ENCODE peak calls at places on chromosomes 3 and 15, in four cellular contexts. V is pancreas, C is lower lobe of right lung, R is colonic mucosa. N is an unnamed sample. For H3K36me3, the result is how much of the 10 kb centered on the place peaks cover.

GRCh38 chr3:128489860-128490649 is 2.9 kb downstream of the GATA2 start:
- DNase-seq in V (peak), C (peak), R (peak), N (no peak)

GRCh38 chr15:71364117-71364584 is 248.9 kb downstream of the THSD4 start:
- DNase-seq in V (no peak), C (no peak), R (peak), N (no peak)

GRCh38 chr3:19547665-19548464 is 386.2 kb downstream of the EFHB start:
- DNase-seq in V (no peak), C (no peak), R (peak), N (no peak)

GRCh38 chr3:197298858-197299854 is 744 bp upstream of the DLG1 start:
- DNase-seq in V (peak), C (peak), R (peak), N (no peak)

GRCh38 chr3:98765721-98766120 is 2.6 kb downstream of the ST3GAL6 start:
- DNase-seq in V (no peak), C (no peak), R (no peak), N (no peak)

GRCh38 chr15:99408236-99409096 is 157.2 kb downstream of the LRRC28 start:
- DNase-seq in V (no peak), C (no peak), R (no peak), N (no peak)

GRCh38 chr3:40623567-40623966 is 98.8 kb downstream of the ZNF621 start:
- DNase-seq in V (no peak), C (no peak), R (peak), N (no peak)

GRCh38 chr15:48695088-48695834 is 49.8 kb upstream of the FBN1 start:
- DNase-seq in V (no peak), C (no peak), R (no peak), N (no peak)

GRCh38 chr3:9420850-9421549 is 23.6 kb downstream of the SETD5 start:
- DNase-seq in V (no peak), C (no peak), R (no peak), N (no peak)

GRCh38 chr15:50906954-50907865 is 1.3 kb upstream of the AP4E1 start:
- DNase-seq in V (no peak), C (no peak), R (peak), N (peak)

GRCh38 chr3:150429767-150430166 is 21.7 kb downstream of the TSC22D2 start:
- DNase-seq in V (no peak), C (no peak), R (no peak), N (no peak)

GRCh38 chr3:128559486-128560225 is 66.7 kb upstream of the GATA2 start:
- DNase-seq in V (no peak), C (no peak), R (no peak), N (peak)

GRCh38 chr3:3165650-3166049 is 13.8 kb downstream of the CRBN start:
- DNase-seq in V (no peak), C (no peak), R (no peak), N (no peak)

GRCh38 chr15:67359431-67360082 is 105.0 kb downstream of the IQCH start:
- DNase-seq in V (peak), C (no peak), R (no peak), N (no peak)

GRCh38 chr15:60237411-60237810 is 160.4 kb downstream of the ANXA2 start:
- DNase-seq in V (no peak), C (no peak), R (no peak), N (no peak)

GRCh38 chr3:140995881-140996280 is 54.2 kb downstream of the SLC25A36 start:
- DNase-seq in V (no peak), C (no peak), R (no peak), N (no peak)

GRCh38 chr15:64333986-64334385 is 22.0 kb downstream of the CSNK1G1 start:
- DNase-seq in V (no peak), C (no peak), R (no peak), N (no peak)

GRCh38 chr3:69775751-69776150 is 36.5 kb downstream of the MITF start:
- DNase-seq in V (no peak), C (no peak), R (no peak), N (no peak)

DNA sequence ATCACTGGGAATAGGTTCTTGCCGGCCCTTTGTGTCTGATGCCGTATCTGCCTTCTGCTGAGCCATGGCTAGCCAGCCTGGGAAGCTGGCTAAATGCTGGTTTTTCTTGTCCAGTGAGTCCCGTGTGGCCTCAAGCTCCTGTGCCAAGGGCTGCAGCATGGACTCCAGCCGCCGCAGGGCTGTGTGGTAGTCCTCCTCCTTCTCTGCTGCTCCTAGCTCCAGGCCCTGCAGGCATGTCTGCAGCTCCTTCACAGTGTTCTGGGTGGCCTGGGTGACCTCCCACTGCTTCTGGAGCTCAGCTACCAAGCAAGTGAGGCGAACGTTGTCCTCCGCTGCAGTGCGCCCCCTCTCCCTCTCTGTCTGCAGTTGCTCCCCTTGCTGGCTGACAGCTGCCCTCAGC is 24.9 kb downstream of the CXCR6 start:
- DNase-seq in V (no peak), C (no peak), R (no peak), N (no peak)
- H3K36me3 ChIP-seq in V (half or more), C (half or more), R (under half), N (under half)

DNA sequence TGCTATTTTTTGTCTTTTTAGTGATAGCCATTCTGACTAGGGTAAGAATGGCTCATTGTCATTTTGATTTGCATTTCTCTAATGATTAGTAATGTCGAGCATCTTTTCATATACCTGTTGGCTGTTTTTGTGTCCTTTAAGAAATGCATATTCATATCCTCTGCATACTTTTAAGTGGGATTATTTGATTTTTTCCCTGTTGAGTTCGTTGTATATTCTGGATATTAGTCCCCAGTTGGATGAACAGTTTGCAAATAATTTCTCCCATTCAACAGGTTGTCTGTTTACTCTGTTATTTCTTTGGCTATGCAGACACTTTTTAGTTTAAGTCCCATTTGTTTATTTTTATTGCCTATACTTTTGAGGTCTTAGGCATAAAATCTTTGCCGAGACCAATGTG is 30.6 kb downstream of the ASB14 start:
- DNase-seq in V (no peak), C (no peak), R (no peak), N (no peak)
- H3K36me3 ChIP-seq in V (half or more), C (half or more), R (under half), N (under half)

GRCh38 chr3:138284957-138285477 is 44.6 kb downstream of the NME9 start:
- DNase-seq in V (no peak), C (no peak), R (no peak), N (no peak)
- H3K36me3 ChIP-seq in V (under half), C (half or more), R (under half), N (under half)

DNA sequence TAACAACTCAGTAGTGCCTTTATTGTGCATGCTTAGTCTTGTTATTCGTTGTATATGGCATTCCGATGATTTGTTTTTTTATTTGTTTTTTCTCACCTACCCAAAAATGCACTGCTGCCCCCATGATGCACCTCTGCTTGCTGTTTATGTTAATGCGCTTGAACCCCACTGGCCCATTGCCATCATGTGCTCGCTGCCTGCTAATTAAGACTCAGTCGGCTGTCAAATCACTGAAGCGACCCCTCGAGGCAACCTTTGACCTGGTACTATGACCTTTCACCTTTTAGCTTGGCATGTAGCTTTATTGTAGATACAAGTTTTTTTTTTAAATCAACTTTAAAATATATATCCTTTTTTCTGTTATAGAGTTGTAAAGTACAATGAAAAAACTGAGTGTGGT is 177.8 kb downstream of the MBNL1 start:
- DNase-seq in V (no peak), C (no peak), R (no peak), N (no peak)
- H3K36me3 ChIP-seq in V (under half), C (half or more), R (under half), N (under half)

GRCh38 chr3:16316847-16317560 is 52.0 kb downstream of the OXNAD1 start:
- DNase-seq in V (no peak), C (no peak), R (no peak), N (no peak)
- H3K36me3 ChIP-seq in V (under half), C (half or more), R (under half), N (half or more)

GRCh38 chr3:47015151-47015550 is 35.7 kb downstream of the NBEAL2 start:
- DNase-seq in V (no peak), C (no peak), R (no peak), N (no peak)

GRCh38 chr3:47017504-47018268 is 38.2 kb downstream of the NBEAL2 start:
- DNase-seq in V (no peak), C (no peak), R (no peak), N (no peak)

GRCh38 chr3:47018269-47018611 is 38.8 kb downstream of the NBEAL2 start:
- DNase-seq in V (no peak), C (no peak), R (no peak), N (no peak)

GRCh38 chr3:47016086-47016933 is 36.8 kb downstream of the NBEAL2 start:
- DNase-seq in V (no peak), C (no peak), R (no peak), N (no peak)

DNA sequence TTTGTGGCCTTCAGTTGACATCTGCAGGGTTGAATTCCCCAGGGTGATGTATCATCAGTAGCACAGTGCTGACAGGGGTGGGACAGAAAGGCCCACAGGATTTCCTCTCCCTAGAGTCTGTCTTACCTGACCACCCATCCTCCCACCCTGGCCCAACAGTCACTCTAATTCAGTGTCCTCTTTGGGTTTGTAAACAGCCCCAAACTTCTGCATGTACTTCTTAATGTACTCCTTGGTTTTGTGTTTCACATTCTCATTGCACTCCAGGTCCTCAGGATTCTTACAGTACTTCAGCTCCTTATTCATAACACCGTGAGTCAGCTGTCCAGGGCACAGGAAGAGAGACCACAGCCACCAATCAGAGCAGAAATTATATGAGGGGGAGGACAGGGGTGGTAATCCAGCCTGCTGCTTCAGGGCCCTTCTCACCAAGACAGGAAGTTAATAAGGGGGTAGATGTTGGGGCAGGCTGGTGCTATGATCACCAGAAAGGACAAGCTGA is 37.5 kb downstream of the NBEAL2 start:
- DNase-seq in V (no peak), C (no peak), R (no peak), N (no peak)
- H3K36me3 ChIP-seq in V (under half), C (half or more), R (under half), N (under half)

N was measured in CD8-positive, alpha-beta T cell.